ENCODE peak calls at places on chromosomes 5 and 9, in nine cellular contexts. E is testis; W is GM12878; T is left ventricle myocardium inferior; X is naive thymus-derived CD4-positive, alpha-beta T cell; U is CD8-positive, alpha-beta T cell; F is right atrium auricular region; B is aorta; M is sigmoid colon. Q is an unnamed sample.
A peak's percentile ranks its signal among the peaks of the same experiment; 100 is the strongest.

GRCh38 chr5:39025456-39025855 is 48.7 kb downstream of the RICTOR start:
- DNase-seq in T (no peak), B (no peak), E (no peak), X (no peak), M (no peak), F (no peak), W (no peak), U (no peak), Q (no peak)

GRCh38 chr5:31481531-31481930 is 50.4 kb downstream of the DROSHA start:
- DNase-seq in T (no peak), U (no peak), W (no peak), M (no peak), E (no peak), X (no peak), F (no peak), B (no peak), Q (no peak)

GRCh38 chr5:168413062-168413461 is 73.2 kb upstream of the RARS1 start:
- DNase-seq in W (no peak), E (no peak), T (no peak), F (no peak), B (no peak), X (no peak), U (no peak), M (no peak), Q (peak; percentile 76)

GRCh38 chr5:80147119-80147815 is 108.6 kb downstream of the SERINC5 start:
- DNase-seq in X (no peak), U (no peak), W (no peak), B (no peak), E (no peak), T (no peak), M (no peak), F (peak; percentile 36), Q (no peak)

GRCh38 chr9:124342402-124342945 is 72.8 kb downstream of the PSMB7 start:
- DNase-seq in W (no peak), T (no peak), E (no peak), X (no peak), M (no peak), U (no peak), F (no peak), B (no peak), Q (no peak)

GRCh38 chr5:106854941-106855340 is 815.8 kb downstream of the EFNA5 start:
- DNase-seq in E (no peak), F (no peak), U (no peak), B (no peak), M (no peak), T (no peak), X (no peak), W (no peak), Q (no peak)

GRCh38 chr9:25449503-25449902 is 228.7 kb downstream of the TUSC1 start:
- DNase-seq in M (no peak), F (no peak), E (no peak), W (no peak), X (no peak), U (no peak), B (no peak), T (no peak), Q (peak; percentile 75)

GRCh38 chr5:89034588-89034987 is 151.6 kb upstream of the MEF2C start:
- DNase-seq in W (no peak), F (no peak), T (no peak), E (no peak), X (no peak), B (no peak), U (no peak), M (no peak), Q (no peak)

GRCh38 chr5:145637396-145637795 is 197.7 kb downstream of the PRELID2 start:
- DNase-seq in U (no peak), F (no peak), W (no peak), E (no peak), T (no peak), M (no peak), X (no peak), B (no peak), Q (no peak)

GRCh38 chr9:16368425-16369087 is 501.9 kb downstream of the BNC2 start:
- DNase-seq in W (no peak), U (no peak), F (peak; percentile 34), T (no peak), M (no peak), X (no peak), E (no peak), B (no peak), Q (peak; percentile 83)

GRCh38 chr5:80711938-80712337 is 57.2 kb upstream of the DHFR start:
- DNase-seq in U (no peak), X (no peak), E (peak; percentile 43), M (no peak), B (no peak), T (no peak), F (no peak), W (no peak), Q (no peak)

GRCh38 chr9:91089405-91090131 is 272.1 kb downstream of the AUH start:
- DNase-seq in F (no peak), W (no peak), T (no peak), U (no peak), B (no peak), X (no peak), E (peak; percentile 51), M (peak; percentile 74), Q (no peak)

GRCh38 chr5:123089971-123090640 is 1.1 kb downstream of the PRDM6 start:
- DNase-seq in M (peak; percentile 65), E (no peak), U (no peak), X (no peak), W (no peak), T (peak; percentile 20), B (peak; percentile 79), F (no peak), Q (no peak)

GRCh38 chr5:145574889-145575573 is 260.1 kb downstream of the PRELID2 start:
- DNase-seq in B (no peak), M (no peak), U (no peak), T (no peak), E (no peak), F (no peak), X (no peak), W (no peak), Q (peak; percentile 60)

GRCh38 chr9:28136113-28136512 is 562.8 kb upstream of the C9orf72 start:
- DNase-seq in M (no peak), E (no peak), W (no peak), F (no peak), U (no peak), X (no peak), B (no peak), T (no peak), Q (no peak)

GRCh38 chr5:10232386-10232785 is 17.3 kb downstream of the ATPSCKMT start:
- DNase-seq in M (no peak), X (no peak), B (no peak), T (no peak), F (no peak), U (no peak), E (no peak), W (no peak), Q (no peak)

GRCh38 chr9:121331992-121332685 is 37.9 kb downstream of the STOM start:
- DNase-seq in T (no peak), F (no peak), B (no peak), W (no peak), E (no peak), U (no peak), X (no peak), M (peak; percentile 66), Q (no peak)

GRCh38 chr5:59123595-59124561 is 541.0 kb downstream of the RAB3C start:
- DNase-seq in X (peak; percentile 74), W (peak; percentile 52), B (no peak), T (no peak), F (no peak), M (peak; percentile 72), E (no peak), U (no peak), Q (no peak)
- H3K4me1 ChIP-seq in X (peaks cover 53% of the 10 kb centered on the region), W (no peaks in the 10 kb centered on the region), B (no peaks in the 10 kb centered on the region), T (peaks cover 53% of the 10 kb centered on the region), F (peaks cover 49% of the 10 kb centered on the region), M (peaks cover 77% of the 10 kb centered on the region), E (no peaks in the 10 kb centered on the region), U (peaks cover 62% of the 10 kb centered on the region), Q (no peaks in the 10 kb centered on the region)

GRCh38 chr9:98247826-98248657 is 7.4 kb downstream of the TBC1D2 start:
- DNase-seq in X (no peak), B (no peak), U (no peak), M (no peak), E (no peak), F (no peak), T (no peak), W (no peak), Q (no peak)
- H3K27ac ChIP-seq in X (no peak overlapping the region), B (no peak overlapping the region), U (no peak overlapping the region), M (peak overlapping the region; percentile 58), E (peak overlapping the region; percentile 41), F (peak overlapping the region; percentile 54), T (peak overlapping the region; percentile 82), W (no peak overlapping the region), Q (peak overlapping the region; percentile 51)

GRCh38 chr9:81565144-81565543 is 124.2 kb downstream of the TLE1 start:
- DNase-seq in M (no peak), U (no peak), E (no peak), W (no peak), X (no peak), T (no peak), B (no peak), F (no peak), Q (no peak)

GRCh38 chr9:81563739-81564138 is 125.6 kb downstream of the TLE1 start:
- DNase-seq in M (no peak), E (no peak), F (no peak), T (no peak), B (no peak), U (no peak), X (no peak), W (no peak), Q (no peak)

GRCh38 chr9:81564632-81565031 is 124.7 kb downstream of the TLE1 start:
- DNase-seq in W (no peak), F (no peak), X (no peak), T (no peak), U (no peak), E (no peak), B (no peak), M (no peak), Q (no peak)

GRCh38 chr9:81565609-81566008 is 123.7 kb downstream of the TLE1 start:
- DNase-seq in U (no peak), E (no peak), B (no peak), W (no peak), T (no peak), X (no peak), F (no peak), M (no peak), Q (no peak)

DNA sequence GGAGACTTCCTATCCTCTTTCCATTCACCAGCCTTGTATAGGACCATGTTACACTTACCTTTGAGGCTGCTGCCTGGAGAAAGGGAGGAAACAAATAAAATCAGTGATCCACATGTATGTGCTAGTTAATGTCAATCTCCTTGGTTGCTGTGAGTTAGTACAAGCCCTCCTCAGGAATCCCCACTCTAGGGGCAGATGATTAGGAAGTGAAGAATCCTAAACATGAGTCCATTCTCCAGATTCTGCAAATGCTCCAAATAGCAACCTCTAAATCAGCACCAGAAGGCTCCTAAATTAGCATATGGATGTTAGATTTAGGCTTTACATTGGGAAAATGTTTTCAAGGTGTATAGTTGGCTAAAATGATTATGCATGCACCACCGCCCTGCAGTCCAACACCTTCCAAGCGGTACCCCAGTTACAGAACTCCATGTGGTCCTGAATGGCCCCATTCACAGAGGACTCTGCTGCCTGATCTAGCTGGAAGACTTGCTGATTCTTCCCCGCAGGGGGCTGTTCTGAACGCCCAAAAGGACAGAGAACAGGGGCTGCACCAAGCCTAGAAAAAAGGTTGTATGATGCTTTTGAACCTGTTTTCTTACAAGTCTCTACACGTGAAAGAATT is 123.2 kb downstream of the TLE1 start:
- DNase-seq in B (no peak), T (no peak), X (no peak), W (no peak), U (no peak), F (no peak), M (no peak), E (no peak), Q (no peak)
- H3K4me1 ChIP-seq in B (peaks cover 2% of the 10 kb centered on the region), T (peaks cover 8% of the 10 kb centered on the region), X (no peaks in the 10 kb centered on the region), W (no peaks in the 10 kb centered on the region), U (no peaks in the 10 kb centered on the region), F (no peaks in the 10 kb centered on the region), M (no peaks in the 10 kb centered on the region), E (no peaks in the 10 kb centered on the region), Q (peaks cover 6% of the 10 kb centered on the region)

GRCh38 chr9:128033609-128034008 is 33.5 kb downstream of the NAIF1 start:
- DNase-seq in B (no peak), M (no peak), U (no peak), T (no peak), X (no peak), E (no peak), W (no peak), F (no peak), Q (no peak)
- H3K27ac ChIP-seq in B (no peak overlapping the region), M (no peak overlapping the region), U (no peak overlapping the region), T (no peak overlapping the region), X (peak overlapping the region; percentile 64), E (no peak overlapping the region), W (no peak overlapping the region), F (no peak overlapping the region), Q (no peak overlapping the region)

Q was measured in foreskin keratinocyte.